ENCODE peak calls at places on chromosome 9, in nine cellular contexts. N, T, I, S, J, R, W, A and D are unnamed samples.

GRCh38 chr9:77440057-77440456 is 208.1 kb downstream of the GNA14 start:
- DNase-seq in T (no peak), W (peak; percentile 18), A (peak; percentile 78), I (peak; percentile 81), S (no peak), J (no peak), R (no peak), N (no peak), D (no peak)

GRCh38 chr9:131282175-131282574 is 5.9 kb upstream of the FAM78A start:
- DNase-seq in J (no peak), T (no peak), N (no peak), A (no peak), W (no peak), I (no peak), R (no peak), S (no peak), D (no peak)

GRCh38 chr9:95140821-95141220 is 176.7 kb downstream of the FANCC start:
- DNase-seq in J (no peak), I (no peak), S (no peak), T (no peak), R (no peak), N (no peak), W (no peak), A (no peak), D (no peak)

GRCh38 chr9:80797841-80798688 is 891.3 kb downstream of the TLE1 start:
- DNase-seq in S (no peak), R (no peak), A (no peak), W (no peak), I (peak; percentile 13), T (no peak), J (no peak), N (no peak), D (no peak)

GRCh38 chr9:98540476-98540875 is 168.3 kb downstream of the GABBR2 start:
- DNase-seq in A (no peak), S (no peak), N (no peak), T (no peak), W (no peak), I (no peak), R (no peak), J (no peak), D (no peak)

GRCh38 chr9:119153402-119153801 is 215.8 kb downstream of the BRINP1 start:
- DNase-seq in A (no peak), R (no peak), N (no peak), T (no peak), S (no peak), W (no peak), I (no peak), J (no peak), D (no peak)

GRCh38 chr9:80320480-80320879 is 748.7 kb downstream of the TLE4 start:
- DNase-seq in I (no peak), N (no peak), T (no peak), J (no peak), A (no peak), S (no peak), R (no peak), W (no peak), D (no peak)

GRCh38 chr9:109843651-109844050 is 63.7 kb downstream of the PALM2AKAP2 start:
- DNase-seq in J (no peak), S (no peak), I (no peak), R (no peak), W (no peak), N (no peak), A (peak; percentile 25), T (no peak), D (no peak)

GRCh38 chr9:27460225-27461023 is 63.7 kb upstream of the IFNK start:
- DNase-seq in R (no peak), I (no peak), S (peak; percentile 84), N (no peak), A (no peak), W (no peak), J (no peak), T (no peak), D (no peak)

GRCh38 chr9:109886617-109887016 is 106.6 kb downstream of the PALM2AKAP2 start:
- DNase-seq in R (no peak), S (peak; percentile 43), I (no peak), N (no peak), W (no peak), T (no peak), J (no peak), A (no peak), D (no peak)

GRCh38 chr9:106866243-106866642 is 3.3 kb downstream of the ZNF462 start:
- DNase-seq in I (no peak), A (no peak), R (no peak), N (no peak), W (no peak), T (no peak), J (no peak), S (no peak), D (no peak)